ENCODE peak calls at places on chromosome 18, in four cellular contexts. C is GM12891, R is dorsolateral prefrontal cortex, H is AG04450. N is an unnamed sample.
A peak's percentile ranks its signal among the peaks of the same experiment; 100 is the strongest.

GRCh38 chr18:48409591-48410094 is 460 bp upstream of the ZBTB7C start:
- DNase-seq in C (no peak), R (peak; percentile 35), H (no peak), N (peak; percentile 30)

GRCh38 chr18:56108486-56109367 is 520.7 kb upstream of the TCF4 start:
- DNase-seq in C (no peak), R (no peak), H (no peak), N (no peak)

GRCh38 chr18:44922968-44923367 is 242.3 kb downstream of the SETBP1 start:
- DNase-seq in C (no peak), R (no peak), H (no peak), N (no peak)

GRCh38 chr18:55587341-55588000 is 521 bp downstream of the TCF4 start:
- DNase-seq in C (no peak), R (no peak), H (no peak), N (peak; percentile 14)

GRCh38 chr18:63149200-63149587 is 170.4 kb downstream of the BCL2 start:
- DNase-seq in C (no peak), R (no peak), H (no peak), N (no peak)

GRCh38 chr18:66632771-66633170 is 28.9 kb upstream of the CDH19 start:
- DNase-seq in C (no peak), R (no peak), H (no peak), N (no peak)

GRCh38 chr18:44198296-44199284 is 482.1 kb upstream of the SETBP1 start:
- DNase-seq in C (no peak), R (no peak), H (no peak), N (no peak)

GRCh38 chr18:76670564-76671288 is 151.6 kb upstream of the ZNF236 start:
- DNase-seq in C (no peak), R (no peak), H (no peak), N (no peak)

GRCh38 chr18:3451989-3452749 is 2.2 kb downstream of the TGIF1 start:
- DNase-seq in C (no peak), R (no peak), H (no peak), N (peak; percentile 18)

GRCh38 chr18:50320719-50321118 is 33.2 kb upstream of the CXXC1 start:
- DNase-seq in C (no peak), R (no peak), H (no peak), N (no peak)

GRCh38 chr18:52060612-52061259 is 279.3 kb upstream of the DCC start:
- DNase-seq in C (no peak), R (no peak), H (no peak), N (no peak)

GRCh38 chr18:74493689-74494088 is 2.5 kb upstream of the CNDP2 start:
- DNase-seq in C (no peak), R (no peak), H (peak; percentile 20), N (peak; percentile 39)

GRCh38 chr18:79680891-79681339 is 1.3 kb downstream of the CTDP1 start:
- DNase-seq in C (no peak), R (no peak), H (no peak), N (no peak)

GRCh38 chr18:63869851-63870250 is 17.7 kb upstream of the SERPINB2 start:
- DNase-seq in C (no peak), R (no peak), H (no peak), N (no peak)

GRCh38 chr18:79361766-79362522 is 33.8 kb upstream of the NFATC1 start:
- DNase-seq in C (no peak), R (no peak), H (peak; percentile 71), N (no peak)

GRCh38 chr18:56869189-56869777 is 218.1 kb downstream of the WDR7 start:
- DNase-seq in C (no peak), R (no peak), H (peak; percentile 41), N (peak; percentile 13)

GRCh38 chr18:10057401-10057800 is 143.6 kb downstream of the VAPA start:
- DNase-seq in C (no peak), R (no peak), H (no peak), N (no peak)

GRCh38 chr18:5197461-5197860 is 404 bp upstream of the AKAIN1 start:
- DNase-seq in C (no peak), R (no peak), H (no peak), N (no peak)

GRCh38 chr18:7458873-7459272 is 108.2 kb upstream of the PTPRM start:
- DNase-seq in C (no peak), R (no peak), H (no peak), N (no peak)

GRCh38 chr18:74819433-74820059 is 221.9 kb downstream of the ZNF407 start:
- DNase-seq in C (no peak), R (no peak), H (no peak), N (no peak)

GRCh38 chr18:75276813-75277628 is 66.4 kb downstream of the TSHZ1 start:
- DNase-seq in C (no peak), R (no peak), H (no peak), N (no peak)

GRCh38 chr18:46264255-46264654 is 160.1 kb downstream of the HAUS1 start:
- DNase-seq in C (no peak), R (no peak), H (no peak), N (no peak)

GRCh38 chr18:13269599-13270011 is 51.0 kb downstream of the LDLRAD4 start:
- DNase-seq in C (no peak), R (peak; percentile 71), H (no peak), N (no peak)

GRCh38 chr18:50775207-50775606 is 44.6 kb downstream of the MRO start:
- DNase-seq in C (no peak), R (no peak), H (no peak), N (no peak)

GRCh38 chr18:76658627-76659026 is 163.6 kb upstream of the ZNF516 start:
- DNase-seq in C (peak; percentile 43), R (no peak), H (no peak), N (peak; percentile 43)

GRCh38 chr18:69380324-69380723 is 20.4 kb upstream of the DOK6 start:
- DNase-seq in C (no peak), R (no peak), H (no peak), N (no peak)

GRCh38 chr18:12403601-12404506 is 3.9 kb upstream of the PRELID3A start:
- DNase-seq in C (no peak), R (no peak), H (peak; percentile 70), N (no peak)

GRCh38 chr18:5543854-5544389 is at the start of gene EPB41L3:
- DNase-seq in C (no peak), R (peak; percentile 45), H (no peak), N (no peak)

GRCh38 chr18:11047156-11047555 is 102.2 kb downstream of the PIEZO2 start:
- DNase-seq in C (no peak), R (no peak), H (no peak), N (no peak)

GRCh38 chr18:45557296-45557695 is 58.0 kb upstream of the SLC14A2 start:
- DNase-seq in C (no peak), R (no peak), H (no peak), N (no peak)

GRCh38 chr18:34444622-34445021 is 219.9 kb upstream of the NOL4 start:
- DNase-seq in C (no peak), R (no peak), H (no peak), N (no peak)

GRCh38 chr18:53796042-53796729 is 428.3 kb downstream of the MBD2 start:
- DNase-seq in C (no peak), R (no peak), H (peak; percentile 18), N (no peak)

GRCh38 chr18:28065031-28065792 is 111.7 kb downstream of the CDH2 start:
- DNase-seq in C (no peak), R (no peak), H (peak; percentile 56), N (no peak)

GRCh38 chr18:68937204-68937603 is 139.3 kb downstream of the CCDC102B start:
- DNase-seq in C (no peak), R (no peak), H (no peak), N (no peak)

GRCh38 chr18:34097312-34097711 is 127.4 kb downstream of the NOL4 start:
- DNase-seq in C (no peak), R (no peak), H (no peak), N (no peak)

N was measured in GM10248.